ENCODE peak calls at places on chromosomes 2 and 18, in eight cellular contexts. C is Caco-2, X is body of pancreas, Y is left ventricle myocardium inferior, R is lower leg skin, M is uterus, B is adrenal gland, H is psoas muscle. K is an unnamed sample.

GRCh38 chr2:188974184-188974583 is at the start of gene COL3A1:
- DNase-seq in C (no peak), X (no peak), Y (peak; percentile 39), R (no peak), M (peak; percentile 60), B (no peak), H (no peak), K (no peak)

GRCh38 chr18:39969813-39970494 is 1985.1 kb upstream of the PIK3C3 start:
- DNase-seq in C (no peak), X (no peak), Y (no peak), R (no peak), M (no peak), B (no peak), H (no peak), K (no peak)

GRCh38 chr2:145184741-145185671 is 665.1 kb upstream of the ZEB2 start:
- DNase-seq in C (no peak), X (no peak), Y (no peak), R (no peak), M (no peak), B (no peak), H (no peak), K (no peak)

GRCh38 chr2:215028231-215028630 is 110.2 kb downstream of the ABCA12 start:
- DNase-seq in C (no peak), X (no peak), Y (no peak), R (no peak), M (no peak), B (no peak), H (no peak), K (no peak)

GRCh38 chr2:47682231-47682749 is 100.7 kb upstream of the MSH6 start:
- DNase-seq in C (no peak), X (no peak), Y (no peak), R (no peak), M (no peak), B (no peak), H (no peak), K (no peak)

GRCh38 chr2:144939590-144939989 is 419.7 kb upstream of the ZEB2 start:
- DNase-seq in C (no peak), X (no peak), Y (no peak), R (no peak), M (no peak), B (no peak), H (no peak), K (no peak)

GRCh38 chr2:64522843-64523428 is 1.2 kb upstream of the AFTPH start:
- DNase-seq in C (no peak), X (peak; percentile 82), Y (peak; percentile 29), R (peak; percentile 66), M (peak; percentile 45), B (peak; percentile 77), H (peak; percentile 42), K (peak; percentile 92)

GRCh38 chr2:149027602-149028250 is 10.8 kb upstream of the LYPD6B start:
- DNase-seq in C (no peak), X (no peak), Y (no peak), R (no peak), M (no peak), B (no peak), H (no peak), K (peak; percentile 28)

GRCh38 chr2:207122914-207123744 is 42.6 kb downstream of the KLF7 start:
- DNase-seq in C (no peak), X (no peak), Y (no peak), R (no peak), M (no peak), B (no peak), H (no peak), K (no peak)

GRCh38 chr18:9719421-9719981 is 11.4 kb downstream of the RAB31 start:
- DNase-seq in C (no peak), X (no peak), Y (no peak), R (peak; percentile 30), M (peak; percentile 54), B (peak; percentile 73), H (no peak), K (no peak)

GRCh38 chr2:118539290-118539689 is 308.2 kb downstream of the EN1 start:
- DNase-seq in C (peak; percentile 46), X (peak; percentile 72), Y (no peak), R (peak; percentile 19), M (no peak), B (peak; percentile 34), H (peak; percentile 25), K (peak; percentile 23)

GRCh38 chr18:75218524-75218923 is 7.9 kb downstream of the TSHZ1 start:
- DNase-seq in C (no peak), X (no peak), Y (no peak), R (no peak), M (no peak), B (no peak), H (no peak), K (no peak)

GRCh38 chr2:166516712-166517303 is 22.8 kb upstream of the SCN7A start:
- DNase-seq in C (peak; percentile 27), X (peak; percentile 63), Y (no peak), R (no peak), M (peak; percentile 33), B (peak; percentile 21), H (no peak), K (peak; percentile 5)
- TF ChIP-seq CTCF in C (peak; percentile 72), X (peak; percentile 57), Y (peak; percentile 75), R (no peak), M (peak; percentile 29), B (peak; percentile 49), H (peak; percentile 40), K (peak; percentile 23)

DNA sequence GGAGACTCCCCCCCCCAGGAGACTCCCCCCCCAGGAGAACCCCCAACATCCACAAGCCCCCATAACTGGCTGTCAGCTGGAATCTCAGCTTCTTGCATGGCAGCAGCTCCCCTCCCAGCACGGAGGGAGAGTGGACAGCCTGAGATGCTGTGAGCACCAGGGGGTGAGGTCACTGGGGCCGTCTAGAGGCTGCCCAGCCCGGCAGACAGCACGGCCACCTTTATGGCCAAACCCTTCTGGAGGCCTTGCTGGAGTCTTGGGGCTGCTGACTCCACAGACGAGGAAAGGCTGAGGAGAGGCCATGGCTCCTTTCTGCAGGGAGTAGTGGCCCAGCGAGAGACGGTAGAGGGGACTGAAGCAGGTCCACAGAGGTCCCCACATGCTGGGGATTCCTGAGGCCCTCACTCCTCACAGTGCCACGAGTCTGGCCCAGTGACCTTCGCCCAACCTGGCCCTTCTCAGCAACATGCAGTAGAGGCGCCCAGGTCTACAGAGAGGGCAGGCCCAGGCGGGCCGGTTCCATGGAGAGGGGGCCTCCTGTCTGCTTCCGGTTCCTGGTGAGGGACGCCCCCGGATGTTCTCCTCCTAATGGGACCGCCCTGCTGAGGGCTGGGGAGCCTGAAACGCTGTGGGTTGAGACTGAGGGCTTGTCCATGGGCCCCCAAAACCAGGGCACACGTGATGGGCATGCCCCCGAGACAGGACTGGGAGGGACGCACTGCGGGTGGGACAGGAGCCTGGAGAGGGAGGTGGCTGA is 122.6 kb upstream of the CTDP1 start:
- DNase-seq in C (no peak), X (no peak), Y (no peak), R (no peak), M (peak; percentile 7), B (no peak), H (no peak), K (no peak)
- H3K4me3 ChIP-seq in C (no peak overlapping the region), X (no peak overlapping the region), Y (no peak overlapping the region), R (no peak overlapping the region), M (no peak overlapping the region), B (no peak overlapping the region), H (no peak overlapping the region), K (no peak overlapping the region)

DNA sequence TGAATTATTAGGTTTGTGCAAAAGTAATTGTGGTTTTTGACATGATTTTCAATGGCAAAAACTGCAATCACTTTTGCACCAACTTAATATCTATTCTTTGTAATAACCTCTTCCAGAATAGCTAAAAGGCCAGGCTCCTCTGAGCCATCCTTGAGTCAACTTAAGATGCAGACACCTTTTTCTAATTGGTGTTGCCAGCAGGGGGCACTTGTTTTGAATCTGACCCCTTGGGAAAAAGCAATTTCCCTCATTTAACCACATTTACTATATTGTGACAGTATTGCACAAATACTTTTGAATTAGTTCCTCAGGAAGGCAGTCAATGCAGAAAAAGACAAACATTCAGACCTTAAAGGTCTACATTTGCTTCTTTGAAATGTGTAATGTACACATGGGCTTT is 78.6 kb upstream of the GALNT5 start:
- DNase-seq in C (no peak), X (no peak), Y (no peak), R (no peak), M (no peak), B (no peak), H (no peak), K (no peak)
- TF ChIP-seq CTCF in C (no peak), X (no peak), Y (no peak), R (no peak), M (no peak), B (no peak), H (no peak), K (peak; percentile 4)

DNA sequence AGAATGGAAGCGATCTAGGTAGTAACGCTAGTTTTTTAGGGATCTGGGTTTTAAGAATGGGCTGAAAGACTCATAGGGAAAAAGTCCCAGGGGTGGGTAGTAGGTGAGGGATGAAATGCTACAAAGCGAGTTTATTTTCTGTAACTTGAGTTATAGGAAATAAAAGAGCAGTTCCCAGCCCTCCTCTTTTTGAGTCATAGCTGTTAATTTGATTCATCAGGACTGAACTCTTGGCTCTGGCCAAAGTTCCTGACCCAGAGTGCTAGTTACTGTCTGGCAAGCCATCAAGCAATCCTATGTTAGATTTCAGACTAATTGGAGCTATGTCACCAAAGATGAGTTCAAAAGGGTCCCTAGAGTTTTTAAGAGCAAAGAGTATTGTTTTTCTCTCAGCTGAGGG is 17.4 kb upstream of the NOSTRIN start:
- DNase-seq in C (no peak), X (no peak), Y (no peak), R (no peak), M (no peak), B (no peak), H (no peak), K (no peak)
- H3K4me3 ChIP-seq in C (no peak overlapping the region), X (no peak overlapping the region), Y (no peak overlapping the region), R (no peak overlapping the region), M (no peak overlapping the region), B (no peak overlapping the region), H (no peak overlapping the region), K (no peak overlapping the region)

K was measured in GM12865.